ENCODE peak calls at places on chromosomes 11 and 22, in four cellular contexts. I is lung, T is anterior cingulate cortex, Z is GM13977. O is an unnamed sample.

GRCh38 chr22:35708453-35708852 is 9.2 kb upstream of the APOL5 start:
- DNase-seq in I (no peak), T (no peak), Z (peak; percentile 1), O (no peak)

GRCh38 chr22:50732681-50733080 is 5.3 kb upstream of the ACR start:
- DNase-seq in I (no peak), T (no peak), Z (no peak), O (no peak)

GRCh38 chr22:31661851-31662667 is at the start of gene PISD:
- DNase-seq in I (peak; percentile 96), T (peak; percentile 91), Z (peak; percentile 93), O (peak; percentile 89)

GRCh38 chr11:67356867-67357561 is 3.7 kb upstream of the POLD4 start:
- DNase-seq in I (peak; percentile 76), T (no peak), Z (peak; percentile 81), O (no peak)

GRCh38 chr22:46881373-46882118 is 119.1 kb downstream of the TBC1D22A start:
- DNase-seq in I (no peak), T (no peak), Z (no peak), O (no peak)

GRCh38 chr11:118608268-118609214 is 1.1 kb downstream of the PHLDB1 start:
- DNase-seq in I (no peak), T (peak; percentile 41), Z (no peak), O (no peak)

GRCh38 chr22:48240165-48240934 is 1477.9 kb downstream of the TBC1D22A start:
- DNase-seq in I (no peak), T (no peak), Z (no peak), O (no peak)

GRCh38 chr11:73234403-73235181 is 16.5 kb downstream of the P2RY2 start:
- DNase-seq in I (no peak), T (no peak), Z (no peak), O (no peak)

GRCh38 chr11:108882211-108882831 is 217.5 kb downstream of the DDX10 start:
- DNase-seq in I (no peak), T (no peak), Z (no peak), O (no peak)

GRCh38 chr11:119223856-119224255 is 17.7 kb downstream of the CBL start:
- DNase-seq in I (no peak), T (no peak), Z (no peak), O (no peak)

GRCh38 chr11:88405853-88406252 is 68.3 kb upstream of the CTSC start:
- DNase-seq in I (no peak), T (no peak), Z (no peak), O (no peak)

GRCh38 chr11:93648168-93648567 is 13.3 kb upstream of the CEP295 start:
- DNase-seq in I (no peak), T (no peak), Z (no peak), O (no peak)

GRCh38 chr11:88414385-88414861 is 76.9 kb upstream of the CTSC start:
- DNase-seq in I (peak; percentile 42), T (no peak), Z (no peak), O (no peak)

GRCh38 chr11:18727499-18728236 is 1.7 kb upstream of the IGSF22 start:
- DNase-seq in I (no peak), T (no peak), Z (peak; percentile 83), O (no peak)

GRCh38 chr11:113475160-113475761 is at the start of gene DRD2:
- DNase-seq in I (no peak), T (no peak), Z (peak; percentile 35), O (no peak)

GRCh38 chr11:289706-290620 is 1.0 kb downstream of the PGGHG start:
- DNase-seq in I (no peak), T (no peak), Z (peak; percentile 59), O (no peak)

GRCh38 chr11:107591098-107591445 is at the start of gene ELMOD1:
- DNase-seq in I (no peak), T (peak; percentile 61), Z (peak; percentile 65), O (no peak)

GRCh38 chr11:121070951-121071350 is 30.1 kb upstream of the TECTA start:
- DNase-seq in I (no peak), T (no peak), Z (no peak), O (no peak)

GRCh38 chr11:7348432-7349298 is 97.0 kb downstream of the SYT9 start:
- DNase-seq in I (no peak), T (no peak), Z (no peak), O (no peak)

GRCh38 chr11:1203505-1204271 is 19.2 kb upstream of the MUC5B start:
- DNase-seq in I (no peak), T (no peak), Z (no peak), O (no peak)

GRCh38 chr22:46108564-46109473 is 41.5 kb upstream of the PPARA start:
- DNase-seq in I (no peak), T (no peak), Z (no peak), O (no peak)

GRCh38 chr11:12229450-12230229 is 119.2 kb downstream of the MICAL2 start:
- DNase-seq in I (peak; percentile 65), T (no peak), Z (no peak), O (no peak)

GRCh38 chr22:19181786-19182471 is 3.4 kb upstream of the SLC25A1 start:
- DNase-seq in I (no peak), T (no peak), Z (no peak), O (no peak)

GRCh38 chr11:2512431-2513407 is 67.9 kb downstream of the KCNQ1 start:
- DNase-seq in I (peak; percentile 26), T (no peak), Z (peak; percentile 15), O (no peak)

GRCh38 chr11:71499546-71499945 is 27.5 kb upstream of the KRTAP5-7 start:
- DNase-seq in I (no peak), T (no peak), Z (no peak), O (no peak)

GRCh38 chr11:17197431-17197898 is 10.3 kb downstream of the PIK3C2A start:
- DNase-seq in I (no peak), T (no peak), Z (no peak), O (no peak)

GRCh38 chr22:33918676-33919590 is 1.3 kb downstream of the LARGE1 start:
- DNase-seq in I (no peak), T (no peak), Z (peak; percentile 31), O (no peak)

GRCh38 chr11:9017773-9018172 is 14.0 kb upstream of the NRIP3 start:
- DNase-seq in I (peak; percentile 52), T (no peak), Z (no peak), O (no peak)

GRCh38 chr11:62689421-62690183 is at the start of gene LRRN4CL:
- DNase-seq in I (peak; percentile 59), T (no peak), Z (no peak), O (no peak)

GRCh38 chr11:75400110-75400865 is 970 bp downstream of the RPS3 start:
- DNase-seq in I (no peak), T (no peak), Z (no peak), O (no peak)

GRCh38 chr22:20645954-20646353 is 128.0 kb upstream of the SERPIND1 start:
- DNase-seq in I (no peak), T (no peak), Z (no peak), O (no peak)

O was measured in GM12878.